ENCODE peak calls at places on chromosomes 11 and 22, in seven cellular contexts. G, H, M, J, D, Y and K are unnamed samples.

GRCh38 chr11:1435820-1436467 is 46.2 kb downstream of the BRSK2 start:
- DNase-seq in D (peak), Y (peak), H (no peak), M (no peak), J (no peak), G (peak), K (no peak)

GRCh38 chr22:19291218-19291579 is 320 bp downstream of the CLTCL1 start:
- DNase-seq in H (peak), J (peak), Y (no peak), M (peak), G (peak), D (peak), K (peak)

GRCh38 chr11:72684236-72684912 is 10.2 kb upstream of the PDE2A start:
- DNase-seq in G (peak), M (peak), D (peak), Y (peak), H (no peak), J (peak), K (peak)

GRCh38 chr11:86873573-86874083 is 73.3 kb downstream of the PRSS23 start:
- DNase-seq in Y (no peak), D (no peak), H (no peak), G (no peak), M (no peak), J (no peak), K (no peak)

GRCh38 chr11:61037694-61038093 is 64.6 kb upstream of the CD5 start:
- DNase-seq in J (no peak), H (no peak), G (no peak), Y (no peak), M (no peak), D (no peak), K (no peak)

GRCh38 chr11:65609711-65610110 is 4.3 kb downstream of the MAP3K11 start:
- DNase-seq in H (no peak), G (no peak), D (no peak), J (no peak), M (no peak), Y (no peak), K (no peak)

GRCh38 chr11:6326980-6327379 is 6.7 kb upstream of the CAVIN3 start:
- DNase-seq in M (no peak), G (no peak), D (no peak), H (no peak), Y (no peak), J (no peak), K (no peak)

GRCh38 chr22:32533265-32534068 is 58.9 kb downstream of the FBXO7 start:
- DNase-seq in M (no peak), H (no peak), J (no peak), G (no peak), Y (no peak), D (no peak), K (no peak)

GRCh38 chr11:32297629-32298028 is 137.7 kb downstream of the WT1 start:
- DNase-seq in G (no peak), J (no peak), Y (peak), D (no peak), M (peak), H (no peak), K (peak)

GRCh38 chr22:44486538-44486937 is 11.5 kb downstream of the RTL6 start:
- DNase-seq in Y (peak), D (no peak), H (no peak), J (no peak), G (no peak), M (no peak), K (no peak)

GRCh38 chr11:2792376-2793250 is 92.8 kb upstream of the KCNQ1OT1 start:
- DNase-seq in D (peak), J (no peak), G (no peak), Y (no peak), H (peak), M (no peak), K (no peak)

GRCh38 chr22:46149493-46149997 is 781 bp upstream of the PPARA start:
- DNase-seq in J (peak), H (peak), Y (no peak), M (no peak), D (peak), G (peak), K (no peak)

GRCh38 chr11:105553015-105553414 is 56.9 kb upstream of the GRIA4 start:
- DNase-seq in H (no peak), D (no peak), M (peak), Y (no peak), G (no peak), J (no peak), K (no peak)

GRCh38 chr22:27133951-27134664 is 476.7 kb downstream of the MIAT start:
- DNase-seq in D (no peak), M (peak), Y (peak), H (no peak), J (no peak), G (no peak), K (peak)

GRCh38 chr11:62912268-62912667 is 8.9 kb downstream of the CHRM1 start:
- DNase-seq in J (no peak), G (no peak), D (no peak), M (no peak), Y (no peak), H (no peak), K (no peak)

GRCh38 chr22:49768961-49769690 is 58.5 kb downstream of the BRD1 start:
- DNase-seq in H (peak), Y (no peak), G (no peak), D (peak), M (no peak), J (no peak), K (no peak)

GRCh38 chr22:23075050-23075449 is 4.7 kb downstream of the GNAZ start:
- DNase-seq in M (no peak), J (no peak), Y (no peak), G (no peak), D (no peak), H (peak), K (no peak)

GRCh38 chr22:20783844-20784723 is 10.2 kb downstream of the SERPIND1 start:
- DNase-seq in G (peak), J (peak), D (peak), M (peak), H (no peak), Y (peak), K (peak)

GRCh38 chr11:90908074-90908473 is 685.2 kb upstream of the CHORDC1 start:
- DNase-seq in H (no peak), D (no peak), J (no peak), Y (no peak), G (no peak), M (no peak), K (no peak)

GRCh38 chr22:24207264-24208011 is 26.2 kb downstream of the SUSD2 start:
- DNase-seq in H (no peak), G (no peak), J (no peak), M (no peak), D (no peak), Y (no peak), K (no peak)

GRCh38 chr11:103803062-103803461 is 233.4 kb upstream of the DDI1 start:
- DNase-seq in Y (no peak), H (no peak), G (no peak), M (no peak), J (no peak), D (no peak), K (no peak)

GRCh38 chr11:96394773-96395172 is 5.0 kb downstream of the JRKL start:
- DNase-seq in H (no peak), G (no peak), J (no peak), D (no peak), M (no peak), Y (no peak), K (no peak)

GRCh38 chr11:27468643-27469332 is 3.8 kb downstream of the LGR4 start:
- DNase-seq in H (no peak), G (no peak), Y (no peak), D (no peak), J (no peak), M (peak), K (no peak)

GRCh38 chr11:76823481-76824028 is 37.2 kb upstream of the ACER3 start:
- DNase-seq in Y (peak), M (peak), G (no peak), D (no peak), J (no peak), H (no peak), K (no peak)

GRCh38 chr11:44893250-44894216 is 57.1 kb downstream of the TP53I11 start:
- DNase-seq in J (no peak), G (no peak), Y (no peak), H (no peak), M (no peak), D (no peak), K (no peak)

GRCh38 chr22:43819691-43820670 is 7.9 kb upstream of the EFCAB6 start:
- DNase-seq in J (no peak), M (no peak), G (no peak), D (no peak), H (no peak), Y (no peak), K (no peak)

GRCh38 chr11:60992842-60993409 is 21.4 kb downstream of the CD6 start:
- DNase-seq in H (no peak), M (no peak), J (no peak), G (peak), D (no peak), Y (no peak), K (no peak)

GRCh38 chr11:119284344-119285157 is 32.4 kb downstream of the MCAM start:
- DNase-seq in D (no peak), Y (peak), H (no peak), M (peak), J (no peak), G (peak), K (peak)

GRCh38 chr11:113314389-113315301 is at the start of gene TTC12:
- DNase-seq in Y (peak), H (peak), D (peak), M (peak), G (peak), J (peak), K (peak)

GRCh38 chr22:27730649-27731433 is 70.7 kb downstream of the MN1 start:
- DNase-seq in J (no peak), G (peak), Y (no peak), D (no peak), H (no peak), M (no peak), K (no peak)

DNA sequence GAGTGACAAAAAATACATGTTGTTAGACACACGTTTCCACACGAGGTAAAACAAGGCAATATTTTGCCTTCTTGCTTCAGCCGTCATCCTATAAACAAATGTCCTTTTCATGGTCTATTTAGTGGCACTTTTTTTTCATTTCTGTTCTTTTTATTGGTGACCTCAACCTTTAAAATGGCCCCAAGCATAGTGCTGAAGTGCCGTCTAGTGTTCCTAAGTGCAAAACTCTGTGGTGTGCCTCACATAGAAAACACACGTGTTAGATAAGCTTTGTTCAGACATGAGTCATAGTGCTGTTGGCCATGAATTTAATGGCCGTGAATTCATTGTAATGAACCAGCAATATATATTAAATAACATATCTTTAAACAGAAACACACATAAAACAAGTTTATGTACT is 15.6 kb downstream of the OVCH2 start:
- DNase-seq in G (no peak), Y (no peak), D (no peak), H (no peak), J (no peak), M (peak), K (no peak)
- TF ChIP-seq CTCF in G (no peak), Y (no peak), D (no peak), H (no peak), J (no peak), M (no peak), K (no peak)

GRCh38 chr11:19742595-19743292 is 30.1 kb downstream of the NAV2 start:
- DNase-seq in G (peak), M (peak), Y (peak), D (peak), J (peak), H (peak), K (peak)
- TF ChIP-seq CTCF in G (peak), M (peak), Y (peak), D (peak), J (peak), H (peak), K (peak)

GRCh38 chr11:133619973-133620372 is 87.7 kb upstream of the OPCML start:
- DNase-seq in Y (no peak), D (no peak), J (no peak), M (no peak), H (no peak), G (peak), K (no peak)
- TF ChIP-seq CTCF in Y (no peak), D (no peak), J (no peak), M (peak), H (no peak), G (no peak), K (peak)

GRCh38 chr22:48557473-48557872 is 1270.2 kb downstream of the BRD1 start:
- DNase-seq in M (no peak), J (no peak), H (peak), G (no peak), D (no peak), Y (no peak), K (no peak)

GRCh38 chr22:48554893-48555552 is 1272.7 kb downstream of the BRD1 start:
- DNase-seq in H (peak), G (no peak), M (no peak), Y (peak), J (no peak), D (peak), K (no peak)

GRCh38 chr22:48556751-48557150 is 1270.9 kb downstream of the BRD1 start:
- DNase-seq in H (peak), D (no peak), G (no peak), Y (no peak), J (no peak), M (no peak), K (no peak)

GRCh38 chr22:48553694-48554308 is 1273.9 kb downstream of the BRD1 start:
- DNase-seq in G (no peak), M (no peak), H (peak), Y (no peak), D (no peak), J (no peak), K (no peak)

DNA sequence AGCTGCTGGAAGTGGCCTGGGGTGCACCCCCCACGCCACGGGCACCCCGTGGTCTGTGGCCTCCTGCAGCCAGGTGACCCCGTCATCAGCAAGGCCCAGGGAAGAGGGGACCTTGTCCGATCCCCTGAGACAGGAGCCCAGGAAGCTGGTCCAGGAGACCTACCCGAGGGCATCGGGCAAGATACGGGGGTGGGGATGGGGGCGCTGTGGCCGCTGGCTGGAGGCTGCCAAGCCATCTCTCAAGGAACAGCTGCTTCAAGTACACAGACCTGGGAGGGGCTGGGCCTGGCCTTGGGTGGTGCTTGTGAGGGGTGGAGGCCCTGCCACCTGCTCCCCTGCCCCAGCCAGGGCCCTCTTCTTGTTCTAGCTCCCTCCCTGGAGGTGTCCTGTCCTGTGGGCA is 1272.1 kb downstream of the BRD1 start:
- DNase-seq in M (no peak), J (no peak), H (peak), G (no peak), D (no peak), Y (no peak), K (no peak)
- TF ChIP-seq CTCF in M (no peak), J (no peak), H (no peak), G (no peak), D (no peak), Y (no peak), K (no peak)

GRCh38 chr22:29998627-29999026 is 81.6 kb upstream of the HORMAD2 start:
- DNase-seq in D (no peak), J (no peak), Y (no peak), H (no peak), G (no peak), M (no peak), K (no peak)

GRCh38 chr22:29994941-29995340 is 85.3 kb upstream of the HORMAD2 start:
- DNase-seq in M (no peak), G (no peak), Y (no peak), J (no peak), H (no peak), D (no peak), K (no peak)

GRCh38 chr22:29997516-29997915 is 82.7 kb upstream of the HORMAD2 start:
- DNase-seq in D (no peak), H (no peak), J (no peak), G (no peak), Y (no peak), M (no peak), K (no peak)

GRCh38 chr22:29992341-29993275 is 87.7 kb upstream of the HORMAD2 start:
- DNase-seq in D (no peak), Y (no peak), J (no peak), H (no peak), G (no peak), M (peak), K (no peak)

DNA sequence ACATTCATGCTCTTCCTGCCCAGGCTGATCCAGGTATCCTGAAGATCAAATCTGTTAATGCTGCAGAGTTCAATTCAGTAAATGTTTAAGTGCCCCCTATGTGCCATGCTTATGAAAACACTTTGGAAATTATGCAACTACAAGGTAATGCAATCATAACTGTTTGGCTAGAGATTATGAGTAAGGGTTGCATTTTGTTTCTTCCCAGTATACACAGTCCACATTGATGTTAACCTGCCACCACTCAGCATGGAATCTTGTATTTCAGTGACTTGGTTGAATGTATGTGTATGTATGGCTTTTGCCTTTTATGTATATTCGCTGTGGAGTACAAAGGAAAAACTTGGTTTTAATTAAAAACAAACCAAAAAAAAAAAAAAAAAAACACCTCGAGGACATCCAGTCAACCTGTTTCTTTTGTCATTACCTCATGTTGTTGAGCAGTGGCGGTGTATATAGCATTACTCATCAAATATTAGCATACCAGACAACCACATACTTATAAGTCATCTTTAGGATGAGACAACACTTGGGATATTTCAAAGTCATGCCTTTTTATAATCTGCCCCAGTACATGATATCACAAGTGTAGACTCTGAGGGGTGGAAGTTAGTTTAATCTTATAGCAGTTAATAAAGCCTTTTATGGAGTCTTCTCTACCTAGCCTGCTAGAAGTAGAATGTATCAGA is 86.1 kb upstream of the HORMAD2 start:
- DNase-seq in M (peak), Y (peak), D (no peak), G (no peak), H (no peak), J (no peak), K (no peak)
- TF ChIP-seq CTCF in M (peak), Y (peak), D (no peak), G (no peak), H (no peak), J (no peak), K (no peak)

GRCh38 chr11:64081663-64082442 is 46.1 kb downstream of the FLRT1 start:
- DNase-seq in D (no peak), G (no peak), H (no peak), Y (no peak), J (no peak), M (no peak), K (no peak)
- TF ChIP-seq CTCF in D (no peak), G (no peak), H (no peak), Y (no peak), J (no peak), M (no peak), K (no peak)

GRCh38 chr11:47443028-47443700 is 5.8 kb downstream of the RAPSN start:
- DNase-seq in H (no peak), Y (peak), J (no peak), M (no peak), G (no peak), D (no peak), K (no peak)
- TF ChIP-seq CTCF in H (no peak), Y (no peak), J (no peak), M (no peak), G (no peak), D (no peak), K (no peak)